ENCODE peak calls at places on chromosomes 4 and X, in six cellular contexts. K is heart left ventricle, G is PC-3, U is ovary, S is mammary epithelial cell, W is H1. V is an unnamed sample. For H3K4me1, the result is how much of the 10 kb centered on the place peaks cover.

GRCh38 chr4:31617667-31618066 is 897.5 kb downstream of the PCDH7 start:
- DNase-seq in K (no peak), G (no peak), U (no peak), S (no peak), W (no peak), V (no peak)

GRCh38 chr4:66035701-66036100 is 365.4 kb upstream of the EPHA5 start:
- DNase-seq in K (no peak), G (no peak), U (no peak), S (no peak), W (no peak), V (no peak)

GRCh38 chr4:44422912-44423311 is 25.7 kb downstream of the KCTD8 start:
- DNase-seq in K (no peak), G (no peak), U (no peak), S (no peak), W (no peak), V (no peak)

GRCh38 chr4:72006576-72006975 is 25.2 kb upstream of the NPFFR2 start:
- DNase-seq in K (no peak), G (peak), U (no peak), S (peak), W (no peak), V (peak)

GRCh38 chrX:119942831-119943184 is 743 bp downstream of the NKAP start:
- DNase-seq in K (no peak), G (peak), U (no peak), S (no peak), W (no peak), V (peak)

GRCh38 chr4:86005998-86006397 is 353.9 kb downstream of the MAPK10 start:
- DNase-seq in K (no peak), G (no peak), U (no peak), S (no peak), W (no peak), V (no peak)

GRCh38 chr4:185039508-185040273 is 21.4 kb downstream of the HELT start:
- DNase-seq in K (no peak), G (peak), U (peak), S (peak), W (peak), V (peak)

GRCh38 chrX:68422478-68422877 is 10.8 kb downstream of the OPHN1 start:
- DNase-seq in K (no peak), G (no peak), U (no peak), S (no peak), W (no peak), V (no peak)

GRCh38 chr4:165726831-165727230 is 146.2 kb upstream of the TLL1 start:
- DNase-seq in K (no peak), G (no peak), U (no peak), S (peak), W (no peak), V (no peak)

GRCh38 chrX:19839770-19840254 is 47.6 kb downstream of the SH3KBP1 start:
- DNase-seq in K (no peak), G (peak), U (no peak), S (peak), W (no peak), V (no peak)

GRCh38 chr4:181548873-181549541 is 694.2 kb upstream of the TENM3 start:
- DNase-seq in K (no peak), G (peak), U (no peak), S (peak), W (no peak), V (peak)

GRCh38 chrX:137547291-137547690 is 18.6 kb upstream of the ZIC3 start:
- DNase-seq in K (no peak), G (no peak), U (no peak), S (no peak), W (peak), V (no peak)

GRCh38 chrX:13855689-13856425 is 39.0 kb upstream of the GPM6B start:
- DNase-seq in K (no peak), G (peak), U (no peak), S (peak), W (no peak), V (peak)

GRCh38 chrX:119734897-119735339 is 23.5 kb upstream of the SOWAHD start:
- DNase-seq in K (peak), G (no peak), U (no peak), S (no peak), W (no peak), V (no peak)

GRCh38 chrX:77347572-77347971 is 99.6 kb upstream of the FGF16 start:
- DNase-seq in K (no peak), G (peak), U (no peak), S (no peak), W (no peak), V (no peak)

GRCh38 chrX:129125515-129125914 is 397.8 kb downstream of the SMARCA1 start:
- DNase-seq in K (no peak), G (no peak), U (no peak), S (no peak), W (no peak), V (no peak)

GRCh38 chrX:2965965-2966364 is 36.8 kb upstream of the ARSD start:
- DNase-seq in K (no peak), G (no peak), U (no peak), S (no peak), W (no peak), V (no peak)

GRCh38 chrX:77447339-77448149 is at the start of gene FGF16:
- DNase-seq in K (no peak), G (no peak), U (no peak), S (no peak), W (peak), V (peak)

GRCh38 chr4:71066737-71067716 is 73.6 kb downstream of the DCK start:
- DNase-seq in K (no peak), G (peak), U (no peak), S (no peak), W (no peak), V (no peak)

DNA sequence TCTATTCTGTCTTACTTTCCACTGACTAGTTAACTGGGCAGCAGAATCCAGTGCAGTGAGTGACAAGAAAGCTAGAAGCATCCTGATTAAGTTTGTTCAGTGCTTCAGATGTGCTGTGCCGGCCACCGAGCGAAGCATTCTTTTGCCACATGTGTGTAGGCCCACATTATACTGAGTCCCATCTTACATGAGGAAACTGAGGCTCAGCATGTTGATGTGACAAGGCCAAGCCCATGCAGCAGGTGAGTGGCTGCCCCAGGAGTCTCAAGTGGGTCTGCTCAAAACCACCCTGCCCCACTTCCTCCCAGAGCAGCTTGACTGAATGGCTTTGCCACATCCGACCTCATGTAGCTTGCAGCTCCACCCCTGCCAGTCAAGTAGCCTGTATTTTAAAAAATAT is 50.5 kb downstream of the RHOH start:
- DNase-seq in K (no peak), G (no peak), U (no peak), S (no peak), W (no peak), V (no peak)
- H3K4me1 ChIP-seq in K (under half), G (under half), U (under half), S (under half), W (under half), V (under half)

DNA sequence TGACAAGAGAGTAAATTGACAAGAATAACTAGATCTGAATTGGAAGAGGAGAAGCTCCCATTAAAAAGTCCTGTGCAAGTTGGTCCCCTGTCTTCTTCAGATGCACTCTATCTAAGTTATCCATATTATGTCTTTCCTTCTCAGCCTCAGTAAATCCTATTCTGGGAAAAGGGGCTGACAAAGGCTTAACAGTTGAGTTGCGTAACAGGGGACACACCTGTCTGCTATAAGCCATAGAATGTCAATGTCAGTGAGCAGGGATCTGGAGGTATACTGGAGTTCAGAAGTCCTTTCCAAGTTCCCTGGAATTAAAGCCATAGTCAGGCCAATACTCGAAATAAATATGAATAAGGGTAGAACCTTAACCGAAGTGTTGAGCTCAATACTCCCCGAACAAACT is 26.3 kb upstream of the TNIP3 start:
- DNase-seq in K (no peak), G (no peak), U (no peak), S (no peak), W (no peak), V (no peak)
- H3K4me1 ChIP-seq in K (under half), G (under half), U (under half), S (under half), W (under half), V (under half)

DNA sequence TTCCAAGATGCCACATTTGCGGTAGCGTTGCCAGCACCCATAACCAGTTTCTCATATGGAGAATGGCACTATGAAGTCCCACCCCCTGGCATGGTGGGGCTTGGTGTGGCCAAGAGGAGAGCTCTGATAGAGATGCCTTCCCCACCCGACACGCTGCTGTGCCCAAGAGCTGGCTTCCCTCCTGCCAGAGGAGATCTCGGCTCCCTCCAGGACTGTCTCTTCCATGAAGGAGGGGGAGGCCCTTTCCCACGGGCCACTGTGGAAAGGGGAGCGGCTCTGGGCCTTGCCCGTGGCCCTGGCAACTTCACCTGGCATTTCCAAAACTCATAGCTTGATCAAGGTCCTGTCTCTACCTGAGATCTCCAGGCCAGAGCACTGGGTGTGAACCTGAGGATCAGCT is 217.3 kb upstream of the PSAPL1 start:
- DNase-seq in K (no peak), G (no peak), U (no peak), S (no peak), W (no peak), V (no peak)
- H3K4me1 ChIP-seq in K (half or more), G (under half), U (half or more), S (half or more), W (under half), V (under half)

DNA sequence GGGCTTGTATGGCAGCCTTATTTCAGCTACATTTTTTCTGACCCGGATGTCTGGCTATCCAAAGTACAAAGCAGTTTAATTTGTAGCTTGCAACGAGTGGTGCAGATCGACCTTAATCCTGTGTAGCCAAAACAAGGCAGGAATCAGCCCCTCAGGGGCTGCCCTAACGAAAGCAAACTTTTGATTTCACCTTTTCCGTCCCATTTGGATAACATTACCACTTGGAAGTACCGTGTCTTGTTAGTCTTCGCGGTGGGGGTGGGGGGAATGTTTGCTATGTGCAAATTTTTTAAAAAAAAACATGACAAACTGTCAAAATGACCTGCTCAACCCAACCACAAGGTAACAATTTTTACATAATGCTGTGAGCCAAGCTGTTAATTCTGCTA is 766 bp upstream of the DNAJB14 start:
- DNase-seq in K (no peak), G (no peak), U (no peak), S (no peak), W (no peak), V (no peak)
- H3K4me1 ChIP-seq in K (half or more), G (under half), U (under half), S (under half), W (under half), V (under half)

DNA sequence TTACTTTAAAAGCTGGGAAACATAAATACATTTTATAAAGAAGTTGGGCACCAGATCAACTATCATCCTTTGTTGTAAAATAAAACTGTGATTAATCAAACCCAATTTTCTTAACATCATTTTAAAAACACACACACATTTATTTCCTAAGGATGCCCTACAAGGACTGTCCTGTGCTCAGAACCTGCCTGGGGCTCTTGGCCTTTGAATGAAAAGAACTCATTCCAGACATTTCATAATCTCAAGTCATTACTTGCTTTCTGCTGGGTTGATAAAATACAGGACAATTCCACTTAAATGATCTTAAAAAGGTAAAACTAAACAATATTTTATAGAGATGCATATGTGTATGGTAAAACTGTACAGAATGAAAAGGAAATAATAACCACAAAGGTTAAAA is 2.8 kb downstream of the SH3D19 start:
- DNase-seq in K (no peak), G (no peak), U (no peak), S (no peak), W (no peak), V (peak)
- H3K4me1 ChIP-seq in K (under half), G (under half), U (under half), S (under half), W (under half), V (under half)

GRCh38 chr4:83219991-83220360 is 64.6 kb downstream of the COQ2 start:
- DNase-seq in K (no peak), G (no peak), U (no peak), S (no peak), W (no peak), V (no peak)
- H3K4me1 ChIP-seq in K (half or more), G (under half), U (under half), S (under half), W (under half), V (under half)

GRCh38 chr4:140156529-140157171 is 2.7 kb upstream of the MAML3 start:
- DNase-seq in K (no peak), G (no peak), U (no peak), S (no peak), W (no peak), V (no peak)

GRCh38 chr4:140153419-140153743 is 603 bp downstream of the MAML3 start:
- DNase-seq in K (no peak), G (no peak), U (no peak), S (no peak), W (no peak), V (no peak)

GRCh38 chr4:140153744-140154571 is at the start of gene MAML3:
- DNase-seq in K (peak), G (peak), U (peak), S (peak), W (peak), V (peak)

GRCh38 chr4:140152760-140153418 is 1.1 kb downstream of the MAML3 start:
- DNase-seq in K (peak), G (peak), U (peak), S (peak), W (peak), V (peak)

DNA sequence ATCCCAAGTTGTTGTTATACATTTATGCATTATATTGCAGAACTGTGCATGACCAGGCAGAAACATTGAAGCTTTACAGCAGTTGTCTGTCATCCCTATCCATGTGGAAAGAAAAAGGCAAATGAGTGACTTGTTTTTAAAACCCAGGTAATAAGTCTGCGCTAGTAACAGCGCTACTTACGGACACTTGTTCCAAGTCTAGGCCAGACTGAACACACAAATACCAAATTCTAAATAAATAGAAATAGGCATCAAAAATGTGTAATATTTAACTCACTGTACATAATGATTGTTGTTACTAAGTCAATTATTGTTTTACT is 548 bp upstream of the MAML3 start:
- DNase-seq in K (no peak), G (no peak), U (no peak), S (no peak), W (no peak), V (no peak)
- H3K4me1 ChIP-seq in K (under half), G (under half), U (under half), S (under half), W (under half), V (under half)

GRCh38 chrX:118350715-118351114 is 4.8 kb downstream of the WDR44 start:
- DNase-seq in K (no peak), G (no peak), U (no peak), S (no peak), W (no peak), V (no peak)
- H3K4me1 ChIP-seq in K (half or more), G (under half), U (under half), S (under half), W (under half), V (under half)

GRCh38 chrX:23803931-23804381 is 21.0 kb downstream of the SAT1 start:
- DNase-seq in K (no peak), G (peak), U (no peak), S (peak), W (no peak), V (peak)
- H3K4me1 ChIP-seq in K (under half), G (under half), U (under half), S (under half), W (under half), V (under half)

GRCh38 chr4:3414421-3415279 is 27.1 kb upstream of the HGFAC start:
- DNase-seq in K (no peak), G (no peak), U (no peak), S (no peak), W (no peak), V (no peak)

GRCh38 chr4:3412257-3413020 is 29.3 kb upstream of the HGFAC start:
- DNase-seq in K (no peak), G (no peak), U (no peak), S (no peak), W (no peak), V (no peak)

GRCh38 chr4:3415471-3416141 is 26.2 kb upstream of the HGFAC start:
- DNase-seq in K (no peak), G (no peak), U (peak), S (no peak), W (no peak), V (no peak)

GRCh38 chr4:3413217-3413671 is 28.5 kb upstream of the HGFAC start:
- DNase-seq in K (no peak), G (no peak), U (no peak), S (no peak), W (no peak), V (no peak)

GRCh38 chr4:3413675-3414420 is 27.9 kb upstream of the HGFAC start:
- DNase-seq in K (no peak), G (no peak), U (no peak), S (no peak), W (no peak), V (no peak)
- H3K4me1 ChIP-seq in K (under half), G (under half), U (under half), S (under half), W (under half), V (under half)